ENCODE peak calls at places on chromosomes 3 and 15, in nine cellular contexts. M is AG09319; F is HEK293T; I is activated CD4-positive, CD25-positive, alpha-beta regulatory T cell; Y is germinal center; R is HAP-1; U is cardiac muscle cell; W is naive thymus-derived CD4-positive, alpha-beta T cell; K is stimulated activated naive B cell treated with anti-CD40 and anti-IgM and Interleukin-4, amounts not matched to agents 10 μg/mL and 1 μg/mL and 100 μg/mL, for 72 hours. N is an unnamed sample.
A peak's percentile ranks its signal among the peaks of the same experiment; 100 is the strongest.

GRCh38 chr3:186570941-186571643 is 572 bp downstream of the DNAJB11 start:
- DNase-seq in M (no peak), F (no peak), I (no peak), Y (no peak), R (no peak), U (no peak), W (no peak), K (no peak), N (no peak)

GRCh38 chr3:148604270-148605085 is 93.2 kb upstream of the AGTR1 start:
- DNase-seq in M (no peak), F (no peak), I (no peak), Y (no peak), R (no peak), U (no peak), W (no peak), K (no peak), N (no peak)

GRCh38 chr3:194306109-194306686 is 44.9 kb downstream of the CPN2 start:
- DNase-seq in M (no peak), F (no peak), I (peak; percentile 54), Y (peak; percentile 70), R (no peak), U (no peak), W (peak; percentile 54), K (peak; percentile 61), N (no peak)

GRCh38 chr3:15345608-15346137 is 13.3 kb upstream of the SH3BP5 start:
- DNase-seq in M (no peak), F (no peak), I (no peak), Y (peak; percentile 76), R (no peak), U (no peak), W (no peak), K (peak; percentile 69), N (no peak)

GRCh38 chr3:108006077-108006675 is 84.7 kb downstream of the CD47 start:
- DNase-seq in M (no peak), F (no peak), I (no peak), Y (no peak), R (no peak), U (peak; percentile 42), W (no peak), K (no peak), N (no peak)

GRCh38 chr3:38307599-38307998 is 25.5 kb downstream of the SLC22A14 start:
- DNase-seq in M (no peak), F (no peak), I (no peak), Y (no peak), R (no peak), U (no peak), W (no peak), K (no peak), N (no peak)

GRCh38 chr3:130900959-130901358 is 7.1 kb downstream of the ATP2C1 start:
- DNase-seq in M (no peak), F (no peak), I (no peak), Y (no peak), R (no peak), U (peak; percentile 7), W (no peak), K (no peak), N (no peak)

GRCh38 chr3:43286886-43287301 is 554 bp downstream of the SNRK start:
- DNase-seq in M (no peak), F (peak; percentile 60), I (peak; percentile 12), Y (peak; percentile 65), R (peak; percentile 12), U (peak; percentile 57), W (peak; percentile 29), K (no peak), N (no peak)

GRCh38 chr15:63246691-63247464 is 30.5 kb upstream of the APH1B start:
- DNase-seq in M (peak; percentile 73), F (no peak), I (no peak), Y (no peak), R (peak; percentile 61), U (no peak), W (no peak), K (no peak), N (peak; percentile 75)

GRCh38 chr3:64551697-64552096 is 136.1 kb downstream of the ADAMTS9 start:
- DNase-seq in M (no peak), F (no peak), I (no peak), Y (no peak), R (no peak), U (no peak), W (no peak), K (no peak), N (no peak)

GRCh38 chr15:44427756-44428724 is 611 bp downstream of the CTDSPL2 start:
- DNase-seq in M (peak; percentile 8), F (peak; percentile 38), I (no peak), Y (peak; percentile 15), R (peak; percentile 61), U (peak; percentile 77), W (no peak), K (no peak), N (no peak)

GRCh38 chr3:29186131-29186599 is 94.7 kb upstream of the RBMS3 start:
- DNase-seq in M (peak; percentile 75), F (no peak), I (no peak), Y (no peak), R (no peak), U (no peak), W (no peak), K (no peak), N (peak; percentile 28)

GRCh38 chr3:16064660-16065414 is 109.6 kb upstream of the GALNT15 start:
- DNase-seq in M (peak; percentile 77), F (no peak), I (no peak), Y (no peak), R (no peak), U (no peak), W (no peak), K (no peak), N (no peak)

GRCh38 chr15:69557340-69558137 is 104.9 kb downstream of the RPLP1 start:
- DNase-seq in M (peak; percentile 90), F (no peak), I (no peak), Y (no peak), R (peak; percentile 34), U (no peak), W (no peak), K (no peak), N (no peak)

GRCh38 chr15:91224750-91225380 is 124.8 kb downstream of the SV2B start:
- DNase-seq in M (no peak), F (peak; percentile 71), I (no peak), Y (peak; percentile 26), R (peak; percentile 51), U (peak; percentile 51), W (no peak), K (no peak), N (peak; percentile 24)

GRCh38 chr3:196661400-196661799 is 21.9 kb downstream of the NRROS start:
- DNase-seq in M (no peak), F (no peak), I (no peak), Y (no peak), R (no peak), U (no peak), W (no peak), K (no peak), N (no peak)

GRCh38 chr15:40937762-40938529 is 8.8 kb downstream of the DLL4 start:
- DNase-seq in M (no peak), F (no peak), I (no peak), Y (no peak), R (no peak), U (no peak), W (no peak), K (no peak), N (no peak)

GRCh38 chr3:154791611-154792010 is 288.5 kb upstream of the MME start:
- DNase-seq in M (no peak), F (no peak), I (no peak), Y (no peak), R (no peak), U (no peak), W (no peak), K (no peak), N (no peak)

GRCh38 chr15:98272586-98272985 is 312.1 kb downstream of the ARRDC4 start:
- DNase-seq in M (no peak), F (no peak), I (no peak), Y (no peak), R (no peak), U (no peak), W (no peak), K (no peak), N (no peak)

GRCh38 chr3:102687851-102688555 is 253.2 kb downstream of the ZPLD1 start:
- DNase-seq in M (no peak), F (no peak), I (no peak), Y (no peak), R (no peak), U (no peak), W (no peak), K (no peak), N (no peak)

GRCh38 chr3:120348065-120348980 is 831 bp downstream of the LRRC58 start:
- DNase-seq in M (no peak), F (peak; percentile 51), I (peak; percentile 45), Y (peak; percentile 76), R (peak; percentile 52), U (peak; percentile 5), W (peak; percentile 67), K (peak; percentile 6), N (no peak)

GRCh38 chr15:33358303-33358702 is 47.5 kb downstream of the RYR3 start:
- DNase-seq in M (no peak), F (no peak), I (no peak), Y (no peak), R (peak; percentile 86), U (no peak), W (no peak), K (no peak), N (no peak)

GRCh38 chr3:43343185-43343584 is 56.8 kb downstream of the SNRK start:
- DNase-seq in M (no peak), F (no peak), I (no peak), Y (no peak), R (no peak), U (no peak), W (no peak), K (no peak), N (no peak)

GRCh38 chr3:39907981-39908380 is 98.6 kb downstream of the MYRIP start:
- DNase-seq in M (no peak), F (no peak), I (no peak), Y (no peak), R (no peak), U (no peak), W (no peak), K (no peak), N (no peak)

GRCh38 chr15:75455982-75456531 is 4.6 kb upstream of the SIN3A start:
- DNase-seq in M (no peak), F (peak; percentile 57), I (peak; percentile 34), Y (no peak), R (peak; percentile 61), U (peak; percentile 58), W (peak; percentile 55), K (peak; percentile 52), N (no peak)

GRCh38 chr3:171851685-171852084 is 8.5 kb downstream of the TMEM212 start:
- DNase-seq in M (no peak), F (no peak), I (no peak), Y (no peak), R (no peak), U (no peak), W (no peak), K (no peak), N (no peak)

GRCh38 chr3:177441281-177441812 is 244.1 kb upstream of the TBL1XR1 start:
- DNase-seq in M (no peak), F (no peak), I (no peak), Y (no peak), R (peak; percentile 28), U (no peak), W (no peak), K (no peak), N (no peak)

GRCh38 chr15:78619022-78619950 is 1.5 kb downstream of the CHRNA3 start:
- DNase-seq in M (no peak), F (no peak), I (no peak), Y (no peak), R (no peak), U (no peak), W (no peak), K (no peak), N (no peak)

GRCh38 chr3:157282261-157283191 is 122.6 kb upstream of the CCNL1 start:
- DNase-seq in M (peak; percentile 73), F (no peak), I (no peak), Y (no peak), R (no peak), U (no peak), W (no peak), K (no peak), N (peak; percentile 69)

GRCh38 chr3:29267231-29267630 is 13.6 kb upstream of the RBMS3 start:
- DNase-seq in M (no peak), F (no peak), I (no peak), Y (no peak), R (no peak), U (no peak), W (no peak), K (no peak), N (no peak)

GRCh38 chr15:96209285-96209735 is 121.2 kb upstream of the NR2F2 start:
- DNase-seq in M (no peak), F (no peak), I (no peak), Y (no peak), R (no peak), U (peak; percentile 23), W (no peak), K (no peak), N (no peak)

N was measured in SK-N-MC.